ENCODE peak calls at places on chromosomes 7 and 10, in nine cellular contexts. Q, M, N, B, C, U, D, I and Z are unnamed samples.
A peak's percentile ranks its signal among the peaks of the same experiment; 100 is the strongest.

GRCh38 chr10:99328579-99329237 is 448 bp upstream of the CNNM1 start:
- DNase-seq in Q (no peak), D (no peak), M (no peak), B (no peak), N (no peak), U (no peak), C (no peak), I (no peak), Z (no peak)

GRCh38 chr10:69418052-69418752 is 1.5 kb upstream of the TACR2 start:
- DNase-seq in N (no peak), D (no peak), C (no peak), I (no peak), Q (no peak), U (no peak), B (no peak), M (no peak), Z (no peak)

GRCh38 chr10:46234431-46235060 is 52.3 kb upstream of the ANTXRL start:
- DNase-seq in B (no peak), I (no peak), Q (peak; percentile 19), N (no peak), D (no peak), M (no peak), U (no peak), C (no peak), Z (no peak)

GRCh38 chr10:51602326-51602725 is 97.1 kb downstream of the CSTF2T start:
- DNase-seq in M (no peak), Q (no peak), U (no peak), C (no peak), I (no peak), D (no peak), B (no peak), N (no peak), Z (no peak)

GRCh38 chr7:92645114-92645497 is 54.9 kb upstream of the FAM133B start:
- DNase-seq in N (no peak), I (no peak), Q (no peak), M (no peak), C (no peak), D (no peak), B (no peak), U (no peak), Z (no peak)

GRCh38 chr10:133391249-133391635 is 2.7 kb upstream of the MTG1 start:
- DNase-seq in Q (no peak), U (no peak), D (no peak), I (no peak), C (no peak), M (no peak), N (peak; percentile 55), B (no peak), Z (no peak)

GRCh38 chr7:28853150-28853549 is 105.0 kb downstream of the TRIL start:
- DNase-seq in U (no peak), N (no peak), C (no peak), M (no peak), D (no peak), Q (no peak), B (no peak), I (peak; percentile 38), Z (no peak)

GRCh38 chr7:45921699-45922519 is 837 bp upstream of the IGFBP3 start:
- DNase-seq in C (peak; percentile 40), I (no peak), U (no peak), Q (peak; percentile 41), M (no peak), B (no peak), N (no peak), D (peak; percentile 11), Z (no peak)

GRCh38 chr10:123761666-123762230 is 95.6 kb downstream of the GPR26 start:
- DNase-seq in U (no peak), I (no peak), Q (no peak), B (no peak), C (no peak), D (no peak), M (no peak), N (no peak), Z (no peak)

GRCh38 chr10:126448091-126448490 is 59.8 kb upstream of the ADAM12 start:
- DNase-seq in U (no peak), B (no peak), C (no peak), D (no peak), I (no peak), Q (no peak), N (no peak), M (no peak), Z (no peak)

GRCh38 chr7:137755438-137755837 is 91.3 kb downstream of the DGKI start:
- DNase-seq in C (no peak), D (no peak), I (no peak), B (no peak), U (no peak), Q (no peak), M (peak; percentile 85), N (no peak), Z (no peak)

GRCh38 chr10:90860790-90861189 is 3.0 kb upstream of the HTR7 start:
- DNase-seq in D (no peak), C (no peak), M (no peak), N (no peak), Q (no peak), U (no peak), I (no peak), B (no peak), Z (no peak)

GRCh38 chr7:77482015-77482414 is 55.1 kb upstream of the PTPN12 start:
- DNase-seq in Q (no peak), M (peak; percentile 54), D (peak; percentile 85), N (no peak), B (no peak), I (no peak), U (no peak), C (no peak), Z (no peak)